ENCODE peak calls at places on chromosome 2, in six cellular contexts. L is upper lobe of right lung, V is left ventricle myocardium inferior, O is body of pancreas, U is heart right ventricle, Z is hepatocyte. B is an unnamed sample.

GRCh38 chr2:191638079-191638801 is 39.7 kb upstream of the NABP1 start:
- DNase-seq in L (no peak), V (no peak), O (peak; percentile 16), U (no peak), Z (peak; percentile 33), B (peak; percentile 21)

GRCh38 chr2:54880428-54880827 is 157.0 kb downstream of the EML6 start:
- DNase-seq in L (no peak), V (no peak), O (no peak), U (no peak), Z (no peak), B (no peak)

GRCh38 chr2:238841542-238842181 is 6.2 kb upstream of the TWIST2 start:
- DNase-seq in L (no peak), V (no peak), O (no peak), U (no peak), Z (peak; percentile 49), B (no peak)

GRCh38 chr2:17413031-17413430 is 105.2 kb downstream of the RAD51AP2 start:
- DNase-seq in L (no peak), V (no peak), O (no peak), U (no peak), Z (no peak), B (no peak)

GRCh38 chr2:178845565-178846457 is 38.6 kb upstream of the TTN start:
- DNase-seq in L (no peak), V (no peak), O (no peak), U (no peak), Z (no peak), B (no peak)

GRCh38 chr2:234970467-234970866 is 18.6 kb downstream of the SH3BP4 start:
- DNase-seq in L (no peak), V (no peak), O (no peak), U (no peak), Z (no peak), B (no peak)

GRCh38 chr2:653645-654425 is 23.4 kb downstream of the TMEM18 start:
- DNase-seq in L (no peak), V (no peak), O (no peak), U (no peak), Z (no peak), B (peak; percentile 25)

GRCh38 chr2:181970160-181970794 is 15.4 kb upstream of the PPP1R1C start:
- DNase-seq in L (no peak), V (no peak), O (peak; percentile 76), U (no peak), Z (peak; percentile 19), B (no peak)

GRCh38 chr2:70657246-70657645 is 103.6 kb upstream of the TGFA start:
- DNase-seq in L (no peak), V (no peak), O (no peak), U (no peak), Z (no peak), B (no peak)

GRCh38 chr2:26838121-26838906 is 9.6 kb upstream of the DPYSL5 start:
- DNase-seq in L (no peak), V (no peak), O (no peak), U (no peak), Z (peak; percentile 42), B (no peak)

GRCh38 chr2:218432676-218433365 is 13.9 kb downstream of the VIL1 start:
- DNase-seq in L (peak; percentile 29), V (no peak), O (no peak), U (no peak), Z (no peak), B (no peak)

GRCh38 chr2:70111752-70112591 is 24.7 kb downstream of the PCBP1 start:
- DNase-seq in L (no peak), V (no peak), O (no peak), U (no peak), Z (peak; percentile 52), B (no peak)

GRCh38 chr2:127638361-127639110 is 7.4 kb upstream of the GPR17 start:
- DNase-seq in L (no peak), V (no peak), O (no peak), U (peak; percentile 49), Z (peak; percentile 54), B (no peak)

GRCh38 chr2:163736433-163737168 is 793 bp upstream of the FIGN start:
- DNase-seq in L (peak; percentile 75), V (peak; percentile 58), O (peak; percentile 45), U (peak; percentile 61), Z (peak; percentile 78), B (peak; percentile 47)

GRCh38 chr2:175619591-175619990 is 382.5 kb downstream of the LNPK start:
- DNase-seq in L (no peak), V (no peak), O (no peak), U (no peak), Z (peak; percentile 18), B (no peak)

GRCh38 chr2:37109523-37109922 is 25.2 kb downstream of the GPATCH11 start:
- DNase-seq in L (no peak), V (no peak), O (no peak), U (no peak), Z (no peak), B (no peak)

GRCh38 chr2:120778244-120778643 is 42.6 kb downstream of the GLI2 start:
- DNase-seq in L (no peak), V (no peak), O (no peak), U (no peak), Z (no peak), B (no peak)

GRCh38 chr2:149611100-149611820 is 23.7 kb upstream of the MMADHC start:
- DNase-seq in L (no peak), V (no peak), O (peak; percentile 37), U (no peak), Z (peak; percentile 14), B (no peak)

GRCh38 chr2:6923319-6923718 is 6.1 kb downstream of the RNF144A start:
- DNase-seq in L (no peak), V (no peak), O (no peak), U (peak; percentile 47), Z (no peak), B (no peak)

GRCh38 chr2:226911932-226912331 is 76.1 kb downstream of the RHBDD1 start:
- DNase-seq in L (no peak), V (no peak), O (no peak), U (no peak), Z (no peak), B (no peak)

GRCh38 chr2:69390001-69390400 is 3.0 kb upstream of the GFPT1 start:
- DNase-seq in L (no peak), V (no peak), O (peak; percentile 21), U (no peak), Z (no peak), B (no peak)

GRCh38 chr2:85353876-85354285 is 447 bp downstream of the RETSAT start:
- DNase-seq in L (peak; percentile 78), V (peak; percentile 53), O (peak; percentile 77), U (peak; percentile 56), Z (peak; percentile 58), B (peak; percentile 82)

GRCh38 chr2:43041661-43042360 is 184.6 kb downstream of the ZFP36L2 start:
- DNase-seq in L (peak; percentile 49), V (no peak), O (peak; percentile 22), U (no peak), Z (peak; percentile 96), B (no peak)

DNA sequence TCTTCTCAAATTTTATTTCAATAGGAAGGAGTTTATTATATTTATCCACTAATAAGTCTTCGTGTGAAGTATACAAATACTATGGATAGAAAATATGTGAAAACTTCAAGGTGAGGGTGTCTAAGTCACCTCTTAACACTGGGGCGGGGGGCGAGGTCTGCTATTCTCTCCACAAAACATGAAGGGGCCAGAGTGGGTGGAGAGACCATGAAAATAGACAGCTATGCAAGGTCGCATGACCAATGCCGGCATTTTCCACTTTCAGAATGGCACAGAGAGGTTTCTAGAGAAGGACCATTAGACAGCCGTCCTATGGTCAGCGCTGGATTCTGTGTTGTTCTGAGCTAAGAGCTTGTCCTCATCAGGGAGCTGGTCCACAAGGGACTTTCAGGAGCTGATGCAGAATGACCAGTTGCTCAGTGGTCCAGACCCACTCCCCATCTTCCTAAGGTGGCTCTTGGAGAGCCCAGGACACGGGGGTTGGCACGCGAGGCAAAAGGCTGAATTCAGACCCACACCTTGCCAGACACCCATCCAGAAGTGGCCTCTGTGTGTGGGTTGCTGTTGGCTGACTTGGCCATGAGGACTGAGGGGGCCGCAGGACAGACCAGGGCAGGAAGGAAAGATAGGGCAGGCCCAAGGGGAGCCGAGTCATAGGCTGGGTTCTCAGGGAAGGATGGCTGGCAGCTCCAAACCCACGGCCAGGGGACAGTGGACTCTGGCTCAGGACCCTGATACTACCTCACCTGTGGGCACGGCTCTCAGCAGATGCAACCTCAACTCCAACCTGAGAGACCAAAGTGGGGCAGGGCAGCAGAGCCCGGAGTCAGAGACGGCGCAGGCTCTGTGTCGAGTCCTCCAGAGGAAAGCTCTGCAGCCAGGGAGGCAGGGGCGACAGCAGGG is 69.8 kb downstream of the NDUFA10 start:
- DNase-seq in L (no peak), V (peak; percentile 12), O (no peak), U (no peak), Z (no peak), B (no peak)
- TF ChIP-seq CTCF in L (no peak), V (no peak), O (no peak), U (no peak), Z (no peak), B (no peak)

GRCh38 chr2:101766337-101766736 is 68.8 kb downstream of the MAP4K4 start:
- DNase-seq in L (no peak), V (no peak), O (no peak), U (no peak), Z (no peak), B (no peak)

GRCh38 chr2:101762451-101763171 is 65.1 kb downstream of the MAP4K4 start:
- DNase-seq in L (no peak), V (no peak), O (no peak), U (no peak), Z (no peak), B (no peak)

GRCh38 chr2:101759162-101759561 is 61.7 kb downstream of the MAP4K4 start:
- DNase-seq in L (no peak), V (no peak), O (no peak), U (no peak), Z (peak; percentile 61), B (no peak)

GRCh38 chr2:101766871-101767739 is 69.6 kb downstream of the MAP4K4 start:
- DNase-seq in L (no peak), V (no peak), O (no peak), U (no peak), Z (no peak), B (no peak)

GRCh38 chr2:101763496-101764333 is 66.2 kb downstream of the MAP4K4 start:
- DNase-seq in L (no peak), V (no peak), O (no peak), U (no peak), Z (no peak), B (no peak)
- H3K4me1 ChIP-seq in L (peaks cover 65% of the 10 kb centered on the region), V (peaks cover 84% of the 10 kb centered on the region), O (peaks cover 29% of the 10 kb centered on the region), U (peaks cover 67% of the 10 kb centered on the region), Z (peaks cover 52% of the 10 kb centered on the region), B (peaks cover 5% of the 10 kb centered on the region)

GRCh38 chr2:13414907-13415306 is 698.2 kb downstream of the TRIB2 start:
- DNase-seq in L (no peak), V (no peak), O (no peak), U (no peak), Z (no peak), B (no peak)
- H3K9me3 ChIP-seq in L (no peaks in the 10 kb centered on the region), V (peaks cover 16% of the 10 kb centered on the region), O (no peaks in the 10 kb centered on the region), U (no peaks in the 10 kb centered on the region), Z (no peaks in the 10 kb centered on the region), B (peaks cover 22% of the 10 kb centered on the region)

DNA sequence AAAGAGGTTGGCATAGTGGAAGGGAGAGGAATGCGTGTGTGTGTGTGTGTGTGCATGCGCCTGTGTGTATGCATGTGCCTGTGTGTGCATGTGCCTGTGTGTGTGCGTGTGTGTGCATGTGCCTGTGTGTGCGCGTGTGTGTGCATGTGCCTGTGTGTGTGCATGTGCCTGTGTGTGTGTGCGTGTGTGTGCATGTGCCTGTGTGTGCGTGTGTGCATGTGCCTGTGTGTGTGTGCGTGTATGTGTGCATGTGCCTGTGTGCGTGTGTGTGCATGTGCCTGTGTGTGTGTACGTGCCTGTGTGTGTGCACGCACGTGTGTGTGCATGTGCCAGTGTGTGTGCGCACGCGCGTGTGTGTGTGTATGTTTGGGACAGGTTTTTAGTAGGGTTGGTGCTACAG is 205.1 kb downstream of the MEMO1 start:
- DNase-seq in L (no peak), V (no peak), O (no peak), U (no peak), Z (no peak), B (no peak)
- TF ChIP-seq CTCF in L (no peak), V (no peak), O (no peak), U (no peak), Z (no peak), B (no peak)